ENCODE peak calls at places on chromosomes 11 and 22, in six cellular contexts. A, O, V, L, F and N are unnamed samples. For H3K4me1, the result is how much of the 10 kb centered on the place peaks cover.

GRCh38 chr11:75270896-75271415 is 30.4 kb downstream of the TPBGL start:
- DNase-seq in A (no peak), O (peak), V (no peak), L (no peak), F (peak), N (no peak)

GRCh38 chr11:116257092-116257491 is 515.7 kb downstream of the BUD13 start:
- DNase-seq in A (no peak), O (no peak), V (no peak), L (no peak), F (no peak), N (no peak)

GRCh38 chr11:108019870-108020540 is 11.3 kb downstream of the CUL5 start:
- DNase-seq in A (no peak), O (no peak), V (no peak), L (no peak), F (no peak), N (no peak)

GRCh38 chr11:43557553-43558031 is 122.9 kb upstream of the HSD17B12 start:
- DNase-seq in A (no peak), O (no peak), V (no peak), L (no peak), F (no peak), N (no peak)

GRCh38 chr11:16337421-16338213 is 18.7 kb downstream of the SOX6 start:
- DNase-seq in A (no peak), O (no peak), V (no peak), L (no peak), F (no peak), N (no peak)

GRCh38 chr22:41417622-41418390 is 28.8 kb downstream of the TOB2 start:
- DNase-seq in A (peak), O (peak), V (peak), L (peak), F (peak), N (peak)

GRCh38 chr11:498297-499181 is 8.5 kb downstream of the RNH1 start:
- DNase-seq in A (no peak), O (no peak), V (no peak), L (no peak), F (no peak), N (no peak)

GRCh38 chr11:11036185-11037161 is 178.6 kb upstream of the ZBED5 start:
- DNase-seq in A (no peak), O (no peak), V (peak), L (no peak), F (no peak), N (no peak)

GRCh38 chr11:92750794-92751193 is 218.7 kb upstream of the MTNR1B start:
- DNase-seq in A (no peak), O (no peak), V (no peak), L (no peak), F (no peak), N (no peak)

GRCh38 chr11:15835705-15836411 is 520.5 kb downstream of the SOX6 start:
- DNase-seq in A (no peak), O (no peak), V (peak), L (no peak), F (no peak), N (no peak)

GRCh38 chr11:96456111-96456510 is 66.3 kb downstream of the JRKL start:
- DNase-seq in A (no peak), O (no peak), V (no peak), L (no peak), F (no peak), N (no peak)

GRCh38 chr22:41862160-41862529 is 29.2 kb downstream of the SREBF2 start:
- DNase-seq in A (no peak), O (no peak), V (no peak), L (no peak), F (peak), N (no peak)

GRCh38 chr11:93155738-93156137 is 42.1 kb downstream of the SLC36A4 start:
- DNase-seq in A (no peak), O (no peak), V (no peak), L (no peak), F (no peak), N (no peak)

GRCh38 chr22:44734278-44734677 is 18.1 kb upstream of the ARHGAP8 start:
- DNase-seq in A (no peak), O (no peak), V (no peak), L (no peak), F (no peak), N (no peak)

GRCh38 chr11:1396375-1396841 is 6.7 kb downstream of the BRSK2 start:
- DNase-seq in A (no peak), O (no peak), V (no peak), L (no peak), F (no peak), N (no peak)

GRCh38 chr11:60785806-60786361 is 751 bp downstream of the MS4A10 start:
- DNase-seq in A (no peak), O (no peak), V (no peak), L (no peak), F (no peak), N (no peak)

GRCh38 chr11:134438533-134438932 is 26.5 kb upstream of the B3GAT1 start:
- DNase-seq in A (no peak), O (no peak), V (no peak), L (no peak), F (peak), N (no peak)

GRCh38 chr22:42649261-42650056 is at the start of gene CYB5R3:
- DNase-seq in A (peak), O (peak), V (peak), L (no peak), F (peak), N (peak)

GRCh38 chr22:31944700-31945477 is 554 bp downstream of the YWHAH start:
- DNase-seq in A (peak), O (peak), V (peak), L (no peak), F (peak), N (peak)

GRCh38 chr22:20102203-20102780 is 13.6 kb upstream of the RANBP1 start:
- DNase-seq in A (no peak), O (no peak), V (no peak), L (no peak), F (no peak), N (no peak)

GRCh38 chr11:1437500-1437899 is 47.8 kb downstream of the BRSK2 start:
- DNase-seq in A (peak), O (peak), V (no peak), L (no peak), F (no peak), N (no peak)

GRCh38 chr11:128627666-128628342 is 40.4 kb upstream of the ETS1 start:
- DNase-seq in A (no peak), O (no peak), V (no peak), L (no peak), F (no peak), N (no peak)

GRCh38 chr11:121112498-121113455 is 11.7 kb downstream of the TECTA start:
- DNase-seq in A (peak), O (peak), V (peak), L (peak), F (peak), N (peak)

GRCh38 chr11:8329961-8330361 is 66.3 kb upstream of the LMO1 start:
- DNase-seq in A (no peak), O (no peak), V (no peak), L (no peak), F (no peak), N (no peak)

GRCh38 chr11:103888541-103888951 is 147.9 kb upstream of the DDI1 start:
- DNase-seq in A (no peak), O (no peak), V (no peak), L (no peak), F (no peak), N (no peak)

GRCh38 chr11:132202621-132203020 is 832.2 kb downstream of the NTM start:
- DNase-seq in A (no peak), O (no peak), V (no peak), L (no peak), F (no peak), N (no peak)

GRCh38 chr11:76606102-76606793 is 64.3 kb downstream of the LRRC32 start:
- DNase-seq in A (no peak), O (peak), V (peak), L (no peak), F (peak), N (no peak)

DNA sequence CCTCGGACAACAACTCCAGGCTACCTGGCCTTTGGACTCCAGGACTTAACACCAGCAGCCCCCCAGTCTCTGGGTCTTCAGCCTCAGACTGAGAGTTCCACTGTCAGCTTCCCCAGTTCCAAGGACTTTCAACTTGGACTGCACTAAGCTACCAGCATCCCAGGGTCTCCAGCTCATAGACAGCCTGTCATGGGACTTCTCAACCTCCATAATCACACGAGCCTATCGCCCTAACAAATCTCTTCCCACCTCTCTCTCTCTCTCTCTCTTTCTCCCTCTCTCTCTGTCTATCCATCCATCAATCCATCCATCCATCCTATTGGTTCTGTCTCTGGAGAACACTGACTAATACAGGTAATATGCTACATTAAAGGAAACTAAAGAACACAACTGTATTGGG is 10.7 kb downstream of the RAB30 start:
- DNase-seq in A (no peak), O (no peak), V (no peak), L (no peak), F (no peak), N (no peak)
- H3K4me1 ChIP-seq in A (under half), O (half or more), V (under half), L (under half), F (under half), N (under half)

DNA sequence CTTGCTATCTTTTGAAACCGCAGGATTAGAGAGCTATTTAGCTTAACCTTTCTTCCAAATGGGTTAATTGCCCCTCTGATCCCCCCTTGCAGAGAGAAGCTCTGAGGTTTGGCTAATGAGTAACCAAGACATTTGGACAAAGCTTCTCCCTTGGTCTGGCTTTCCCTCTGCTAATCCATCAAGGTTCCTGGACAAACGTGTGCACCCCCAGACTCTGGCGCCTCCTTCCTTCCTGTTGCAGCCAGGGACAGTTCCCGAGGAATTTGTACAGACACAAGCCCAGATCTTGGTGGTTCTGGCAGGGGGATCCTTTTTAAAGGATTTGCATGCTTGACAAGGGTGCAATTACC is 1.6 kb downstream of the KIAA1671 start:
- DNase-seq in A (no peak), O (no peak), V (no peak), L (no peak), F (no peak), N (no peak)
- H3K4me3 ChIP-seq in A (peak), O (peak), V (no peak), L (peak), F (peak), N (no peak)

GRCh38 chr11:68224606-68225005 is 11.5 kb upstream of the KMT5B start:
- DNase-seq in A (no peak), O (no peak), V (no peak), L (no peak), F (no peak), N (no peak)
- H3K27ac ChIP-seq in A (no peak), O (no peak), V (no peak), L (no peak), F (no peak), N (no peak)

DNA sequence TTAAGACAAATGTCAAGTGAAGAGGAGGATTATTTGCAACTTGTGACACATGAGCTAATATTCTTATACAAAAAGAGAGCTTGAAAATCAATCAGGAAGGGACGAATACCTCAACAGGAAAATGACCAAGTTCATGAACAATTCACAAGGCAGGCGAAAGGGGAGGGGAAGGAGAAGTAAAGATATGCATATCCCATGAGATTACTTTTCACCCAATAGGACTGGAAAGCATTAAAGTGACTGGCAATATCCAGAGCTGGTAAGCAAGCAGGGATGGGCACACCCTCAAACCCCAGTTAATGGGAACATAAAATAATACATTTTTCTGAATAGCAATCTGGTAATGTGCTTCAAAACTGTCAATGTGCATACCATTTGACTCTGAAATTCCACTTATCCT is 129.5 kb downstream of the SLC1A2 start:
- DNase-seq in A (no peak), O (no peak), V (no peak), L (no peak), F (no peak), N (no peak)
- H3K4me1 ChIP-seq in A (under half), O (under half), V (under half), L (under half), F (under half), N (under half)

DNA sequence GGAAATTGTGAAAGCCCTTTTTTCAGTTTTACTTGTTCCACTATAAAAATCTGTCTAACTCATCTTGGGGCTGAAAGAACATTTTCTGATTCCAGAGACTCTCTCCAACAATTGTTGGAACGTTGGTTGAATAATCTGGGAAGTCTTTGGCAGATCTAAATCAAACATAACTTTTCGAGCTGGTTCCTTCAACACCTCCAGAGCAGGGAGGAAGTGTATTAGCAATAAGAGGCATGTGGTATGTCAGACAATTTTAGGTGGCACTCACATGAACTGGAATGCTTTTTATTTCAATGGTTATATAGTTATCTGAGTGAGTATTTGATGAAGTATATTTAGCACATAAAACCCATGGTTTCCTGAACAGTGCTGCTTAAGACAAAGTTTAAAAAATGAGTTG is 79.9 kb downstream of the TSPAN18 start:
- DNase-seq in A (no peak), O (no peak), V (no peak), L (no peak), F (no peak), N (no peak)
- H3K4me3 ChIP-seq in A (no peak), O (no peak), V (no peak), L (no peak), F (no peak), N (no peak)

GRCh38 chr22:49789289-49790141 is 38.2 kb downstream of the BRD1 start:
- DNase-seq in A (no peak), O (peak), V (no peak), L (no peak), F (peak), N (no peak)
- H3K27ac ChIP-seq in A (peak), O (peak), V (peak), L (no peak), F (peak), N (no peak)

DNA sequence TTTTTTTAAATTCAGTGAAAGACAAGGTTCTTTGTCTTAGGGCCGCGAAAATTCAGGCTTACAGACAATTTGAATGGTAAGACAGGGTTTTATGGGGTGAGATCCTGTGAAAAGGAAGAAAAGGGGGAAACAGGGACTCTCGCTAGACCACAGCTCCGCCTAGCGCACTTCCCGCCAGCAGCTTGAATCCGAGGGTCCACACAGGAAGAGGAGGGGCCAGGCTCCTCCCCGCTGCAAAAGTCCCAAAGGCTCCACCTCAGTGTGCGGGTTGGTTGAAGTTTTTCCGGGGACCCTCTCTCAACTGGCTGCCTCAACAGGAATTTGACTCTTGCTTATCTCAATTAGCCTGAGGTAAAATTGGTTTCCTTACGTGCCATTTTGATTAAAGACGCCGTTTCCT is 950.9 kb upstream of the CNTN5 start:
- DNase-seq in A (no peak), O (no peak), V (no peak), L (no peak), F (no peak), N (no peak)
- H3K4me1 ChIP-seq in A (under half), O (under half), V (under half), L (under half), F (under half), N (under half)

GRCh38 chr11:6658647-6659046 is 3.0 kb upstream of the DCHS1 start:
- DNase-seq in A (no peak), O (no peak), V (no peak), L (no peak), F (no peak), N (no peak)
- H3K4me3 ChIP-seq in A (no peak), O (no peak), V (no peak), L (no peak), F (no peak), N (no peak)

GRCh38 chr22:37985751-37986281 is 1.5 kb upstream of the SOX10 start:
- DNase-seq in A (no peak), O (no peak), V (no peak), L (no peak), F (no peak), N (no peak)
- H3K27ac ChIP-seq in A (no peak), O (peak), V (no peak), L (no peak), F (no peak), N (no peak)

GRCh38 chr22:21949948-21950347 is 2.7 kb downstream of the PPM1F start:
- DNase-seq in A (no peak), O (no peak), V (no peak), L (no peak), F (no peak), N (no peak)

GRCh38 chr22:21948390-21948789 is 4.3 kb downstream of the PPM1F start:
- DNase-seq in A (no peak), O (no peak), V (no peak), L (no peak), F (no peak), N (no peak)

GRCh38 chr22:21949569-21949918 is 3.1 kb downstream of the PPM1F start:
- DNase-seq in A (no peak), O (no peak), V (no peak), L (no peak), F (no peak), N (no peak)

GRCh38 chr22:21947040-21948014 is 5.3 kb downstream of the PPM1F start:
- DNase-seq in A (no peak), O (no peak), V (peak), L (no peak), F (no peak), N (no peak)

GRCh38 chr22:21948824-21949568 is 3.7 kb downstream of the PPM1F start:
- DNase-seq in A (no peak), O (no peak), V (no peak), L (no peak), F (no peak), N (no peak)
- H3K4me1 ChIP-seq in A (under half), O (half or more), V (under half), L (under half), F (under half), N (under half)